ENCODE peak calls at places on chromosomes 5 and 9, in seven cellular contexts. A is stomach; R is CD8-positive, alpha-beta T cell; P is right cardiac atrium; B is CD8-positive, alpha-beta memory T cell; V is WERI-Rb-1; U is AG04450. T is an unnamed sample. For H3K27me3, the result is how much of the 10 kb centered on the place peaks cover.

GRCh38 chr5:93076566-93076965 is 504.5 kb downstream of the NR2F1-AS1 start:
- DNase-seq in A (no peak), R (no peak), P (no peak), B (no peak), V (no peak), U (no peak), T (no peak)

GRCh38 chr5:177578331-177578730 is 13.7 kb upstream of the TMED9 start:
- DNase-seq in A (no peak), R (no peak), P (no peak), B (no peak), V (no peak), U (no peak), T (no peak)

GRCh38 chr5:126656397-126657007 is 55.8 kb downstream of the PHAX start:
- DNase-seq in A (no peak), R (no peak), P (no peak), B (peak), V (no peak), U (peak), T (no peak)

GRCh38 chr9:130288926-130289705 is 23.6 kb downstream of the HMCN2 start:
- DNase-seq in A (no peak), R (no peak), P (no peak), B (no peak), V (peak), U (no peak), T (no peak)

GRCh38 chr9:25990376-25990775 is 312.1 kb upstream of the TUSC1 start:
- DNase-seq in A (no peak), R (no peak), P (no peak), B (no peak), V (no peak), U (no peak), T (no peak)

GRCh38 chr5:56815657-56816545 is 552 bp downstream of the MAP3K1 start:
- DNase-seq in A (peak), R (peak), P (peak), B (peak), V (peak), U (no peak), T (no peak)

GRCh38 chr5:151696470-151697061 is 9.9 kb upstream of the SPARC start:
- DNase-seq in A (no peak), R (no peak), P (peak), B (no peak), V (peak), U (peak), T (peak)

GRCh38 chr9:129307227-129307970 is 129.3 kb upstream of the IER5L start:
- DNase-seq in A (peak), R (no peak), P (no peak), B (no peak), V (peak), U (no peak), T (no peak)

GRCh38 chr9:134205636-134206316 is 41.4 kb upstream of the RNU6ATAC start:
- DNase-seq in A (no peak), R (no peak), P (peak), B (no peak), V (no peak), U (no peak), T (no peak)

GRCh38 chr9:13863112-13863511 is 450.8 kb downstream of the NFIB start:
- DNase-seq in A (no peak), R (no peak), P (peak), B (no peak), V (no peak), U (no peak), T (no peak)

GRCh38 chr5:59330680-59331079 is 562.8 kb downstream of the PDE4D start:
- DNase-seq in A (no peak), R (no peak), P (no peak), B (no peak), V (no peak), U (no peak), T (no peak)

GRCh38 chr5:89436464-89436863 is 553.5 kb upstream of the MEF2C start:
- DNase-seq in A (no peak), R (no peak), P (no peak), B (no peak), V (no peak), U (no peak), T (no peak)

GRCh38 chr5:109739741-109740140 is 50.0 kb downstream of the MAN2A1 start:
- DNase-seq in A (no peak), R (no peak), P (no peak), B (no peak), V (peak), U (no peak), T (no peak)
- H3K4me3 ChIP-seq in A (no peak), R (no peak), P (no peak), B (no peak), V (peak), U (peak), T (no peak)

GRCh38 chr9:93061791-93062299 is 3.3 kb downstream of the SUSD3 start:
- DNase-seq in A (peak), R (no peak), P (no peak), B (no peak), V (peak), U (no peak), T (no peak)

GRCh38 chr9:93061260-93061751 is 2.8 kb downstream of the SUSD3 start:
- DNase-seq in A (no peak), R (no peak), P (no peak), B (no peak), V (no peak), U (no peak), T (no peak)

GRCh38 chr9:93059960-93060591 is 1.6 kb downstream of the SUSD3 start:
- DNase-seq in A (no peak), R (no peak), P (no peak), B (no peak), V (no peak), U (no peak), T (no peak)

GRCh38 chr9:93059097-93059959 is 827 bp downstream of the SUSD3 start:
- DNase-seq in A (peak), R (no peak), P (no peak), B (no peak), V (no peak), U (no peak), T (no peak)

DNA sequence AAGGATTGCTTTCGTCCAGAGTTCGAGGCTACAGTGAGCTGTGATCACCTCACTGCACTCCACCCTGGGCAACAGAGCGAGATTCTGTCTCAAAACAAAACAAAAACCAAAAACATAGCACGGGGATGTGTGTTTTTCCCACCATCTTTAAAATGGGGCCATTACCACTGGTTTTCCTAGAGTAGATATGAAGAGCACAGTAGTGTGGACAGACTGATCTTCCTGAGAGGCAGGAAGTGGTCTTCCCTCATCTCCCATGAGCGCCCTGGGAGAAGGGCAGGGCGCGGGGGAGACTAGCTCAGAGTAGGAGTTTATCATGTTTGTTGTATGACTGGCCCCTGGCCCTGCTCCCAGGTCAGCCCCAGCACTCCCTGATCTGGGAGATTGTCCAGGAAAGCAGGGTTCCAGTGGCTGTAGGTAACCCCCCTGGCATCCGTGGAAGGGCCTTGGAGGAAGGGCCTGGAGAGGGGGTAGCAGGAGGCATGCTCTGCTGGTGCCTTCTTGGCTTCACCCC is 2.3 kb downstream of the SUSD3 start:
- DNase-seq in A (peak), R (no peak), P (no peak), B (no peak), V (no peak), U (no peak), T (no peak)
- H3K27ac ChIP-seq in A (no peak), R (peak), P (no peak), B (peak), V (no peak), U (no peak), T (peak)

DNA sequence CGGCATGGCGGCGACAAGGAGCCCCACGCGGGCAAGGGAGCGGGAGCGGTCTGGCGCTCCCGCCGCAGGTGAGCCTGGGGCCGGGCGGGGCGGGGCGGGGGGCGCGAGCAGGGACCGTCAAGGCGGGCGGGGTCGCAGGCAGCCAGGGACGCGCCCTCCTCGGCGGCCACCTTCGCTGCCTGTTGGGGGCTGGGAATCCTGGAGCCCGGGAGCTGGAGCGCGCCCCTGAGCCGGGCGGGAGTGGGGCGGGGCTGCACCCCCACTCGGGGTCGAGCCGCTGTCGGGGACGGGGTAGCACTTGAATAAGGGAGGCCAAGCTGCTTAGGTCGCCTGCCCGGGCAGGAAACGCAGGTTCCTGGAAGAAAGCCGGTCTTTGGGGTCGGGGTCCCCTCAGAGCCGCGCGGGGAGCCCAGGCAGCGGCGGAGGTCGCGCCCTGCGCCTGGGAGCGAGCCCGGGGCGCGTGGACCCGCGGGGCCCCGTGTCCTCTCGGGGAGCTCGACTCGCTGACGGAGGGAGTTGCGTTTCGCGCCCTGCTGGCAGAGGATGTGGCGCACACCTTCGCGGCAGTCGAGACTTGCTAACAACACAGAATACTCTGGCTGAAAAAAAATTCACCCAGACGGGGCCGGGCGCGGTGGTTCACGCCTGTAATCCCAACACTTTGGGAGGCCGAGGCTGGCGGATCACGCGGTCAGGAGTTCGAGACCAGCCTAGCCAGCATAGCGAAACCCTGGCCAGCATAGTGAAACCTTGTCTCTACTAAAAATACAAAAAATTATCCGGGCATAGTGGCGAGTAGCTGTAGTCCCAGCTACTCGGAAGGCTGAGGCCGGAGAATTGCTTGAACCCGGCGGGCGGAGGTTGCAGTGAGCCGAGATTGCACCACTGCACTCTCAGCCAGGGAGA is 552 bp downstream of the OTULINL start:
- DNase-seq in A (peak), R (peak), P (peak), B (peak), V (peak), U (no peak), T (peak)
- H3K27me3 ChIP-seq in A (under half), R (under half), P (under half), B (under half), V (under half), U (half or more), T (under half)

GRCh38 chr5:101143526-101143925 is 240.4 kb upstream of the ST8SIA4 start:
- DNase-seq in A (no peak), R (no peak), P (no peak), B (no peak), V (no peak), U (no peak), T (no peak)
- H3K4me3 ChIP-seq in A (no peak), R (no peak), P (no peak), B (no peak), V (no peak), U (no peak), T (no peak)

DNA sequence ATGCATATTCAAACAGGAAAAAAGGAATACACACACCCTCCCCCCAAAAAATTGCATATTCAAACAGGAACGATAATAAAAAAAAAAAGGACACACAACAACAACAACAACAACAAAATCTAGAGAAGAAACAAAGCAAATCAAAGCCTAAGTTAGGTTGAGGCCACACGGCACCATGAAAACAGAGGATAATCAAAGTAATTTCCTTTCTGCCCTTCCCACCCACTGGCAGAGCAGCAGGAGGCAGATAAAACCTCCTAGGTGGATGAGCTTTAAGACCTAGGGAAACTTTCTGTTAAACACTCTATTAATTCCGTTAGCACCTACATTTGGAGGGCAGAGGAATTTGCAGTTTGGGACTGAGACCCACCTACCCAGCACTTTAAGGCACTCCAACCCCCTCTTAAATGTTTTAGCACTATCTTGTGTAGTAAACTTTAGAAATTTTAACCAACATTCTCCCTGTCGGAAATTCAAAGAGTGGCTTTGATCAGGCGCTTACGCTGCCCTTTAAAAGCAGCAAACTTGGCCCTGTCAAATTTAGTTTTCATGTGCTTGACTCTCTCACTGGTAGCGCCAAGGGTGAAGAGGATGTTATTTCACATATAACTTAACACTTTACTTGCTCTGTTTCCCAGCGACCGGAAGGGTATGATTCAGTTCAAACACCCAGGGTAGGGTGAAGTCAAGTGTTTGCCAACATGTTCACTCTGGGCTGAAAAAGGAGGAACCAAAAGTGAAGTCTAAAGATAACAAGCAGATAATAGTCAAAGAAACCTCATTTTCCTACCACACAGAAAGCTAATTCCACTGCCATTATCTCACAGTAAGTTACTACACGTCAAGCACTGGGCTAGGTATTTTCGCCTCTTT is 9.2 kb downstream of the ENC1 start:
- DNase-seq in A (no peak), R (no peak), P (no peak), B (peak), V (no peak), U (peak), T (no peak)
- H3K27ac ChIP-seq in A (peak), R (peak), P (no peak), B (peak), V (no peak), U (peak), T (peak)

GRCh38 chr5:139748505-139748826 is 47.1 kb upstream of the PSD2 start:
- DNase-seq in A (no peak), R (no peak), P (no peak), B (no peak), V (no peak), U (no peak), T (no peak)
- H3K27me3 ChIP-seq in A (under half), R (under half), P (under half), B (under half), V (under half), U (under half), T (under half)

GRCh38 chr5:73380710-73381586 is 67.6 kb downstream of the FOXD1 start:
- DNase-seq in A (no peak), R (no peak), P (no peak), B (no peak), V (no peak), U (no peak), T (no peak)
- H3K4me3 ChIP-seq in A (peak), R (no peak), P (no peak), B (no peak), V (no peak), U (no peak), T (peak)

DNA sequence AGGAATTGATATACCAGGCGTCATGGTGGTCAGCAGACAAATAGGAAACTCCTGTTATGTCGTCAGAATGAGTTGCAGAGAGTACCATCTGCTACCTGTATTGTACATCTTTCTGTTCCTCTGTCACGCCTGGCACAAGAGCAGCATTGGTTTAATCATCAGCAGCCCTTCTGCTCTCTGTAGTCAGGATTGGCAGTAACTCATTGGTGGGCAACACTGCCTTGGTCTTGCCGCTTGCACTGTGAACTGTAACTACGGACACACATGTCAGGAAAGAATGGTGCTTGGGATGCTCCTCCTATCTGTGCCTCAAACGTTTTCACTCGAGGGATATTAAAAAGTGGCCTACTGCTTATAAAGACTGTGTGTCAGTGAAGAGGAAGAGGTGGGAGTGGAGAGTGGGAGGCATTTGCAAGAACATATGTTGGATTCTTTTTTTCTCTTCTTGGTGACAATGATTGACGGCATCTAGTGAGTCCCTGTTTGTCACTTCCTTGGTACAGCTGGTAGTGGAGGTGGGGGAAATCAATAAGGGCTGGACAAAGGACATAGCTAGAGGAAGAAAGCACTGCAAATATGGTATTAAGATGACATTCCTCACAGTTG is 76.6 kb downstream of the F2RL2 start:
- DNase-seq in A (no peak), R (no peak), P (no peak), B (no peak), V (no peak), U (no peak), T (no peak)
- H3K27ac ChIP-seq in A (peak), R (peak), P (no peak), B (peak), V (peak), U (no peak), T (peak)

GRCh38 chr5:73307645-73308346 is 134.8 kb downstream of the TMEM174 start:
- DNase-seq in A (no peak), R (no peak), P (no peak), B (no peak), V (no peak), U (no peak), T (no peak)
- H3K27me3 ChIP-seq in A (under half), R (under half), P (under half), B (under half), V (under half), U (under half), T (under half)

GRCh38 chr5:80191397-80191796 is 64.5 kb downstream of the SERINC5 start:
- DNase-seq in A (no peak), R (no peak), P (no peak), B (no peak), V (no peak), U (no peak), T (no peak)

GRCh38 chr5:80190960-80191359 is 64.9 kb downstream of the SERINC5 start:
- DNase-seq in A (no peak), R (no peak), P (no peak), B (no peak), V (no peak), U (no peak), T (no peak)

GRCh38 chr5:80193421-80193820 is 62.4 kb downstream of the SERINC5 start:
- DNase-seq in A (no peak), R (no peak), P (no peak), B (no peak), V (no peak), U (no peak), T (no peak)

GRCh38 chr5:80191991-80192398 is 63.9 kb downstream of the SERINC5 start:
- DNase-seq in A (no peak), R (no peak), P (peak), B (peak), V (no peak), U (no peak), T (no peak)

GRCh38 chr5:80192507-80193241 is 63.2 kb downstream of the SERINC5 start:
- DNase-seq in A (no peak), R (no peak), P (no peak), B (no peak), V (no peak), U (no peak), T (no peak)
- H3K4me3 ChIP-seq in A (no peak), R (peak), P (no peak), B (peak), V (no peak), U (no peak), T (no peak)

T was measured in breast epithelium.